ENCODE peak calls at places on chromosomes 4 and X, in ten cellular contexts. Y is tibial artery, R is cardiac muscle cell, S is A549, L is neuronal stem cell, Z is pancreas, M is SK-N-SH, B is thoracic aorta, H is kidney, X is HCT116. D is an unnamed sample.
A peak's percentile ranks its signal among the peaks of the same experiment; 100 is the strongest.

GRCh38 chrX:11196476-11196875 is 85.3 kb downstream of the HCCS start:
- DNase-seq in Y (no peak), R (no peak), S (no peak), L (no peak), Z (no peak), M (no peak), B (no peak), H (no peak), X (no peak), D (no peak)

GRCh38 chr4:41957634-41958033 is 22.4 kb downstream of the TMEM33 start:
- DNase-seq in Y (no peak), R (peak; percentile 24), S (peak; percentile 35), L (peak; percentile 9), Z (no peak), M (peak; percentile 41), B (no peak), H (no peak), X (peak; percentile 24), D (no peak)

GRCh38 chr4:162274354-162274753 is 110.6 kb upstream of the FSTL5 start:
- DNase-seq in Y (peak; percentile 49), R (no peak), S (no peak), L (no peak), Z (no peak), M (no peak), B (no peak), H (no peak), X (no peak), D (no peak)

GRCh38 chrX:32874839-32875238 is 336.5 kb downstream of the DMD start:
- DNase-seq in Y (no peak), R (no peak), S (no peak), L (no peak), Z (no peak), M (no peak), B (no peak), H (no peak), X (no peak), D (no peak)

GRCh38 chrX:113558576-113558975 is 717.9 kb upstream of the AMOT start:
- DNase-seq in Y (no peak), R (no peak), S (no peak), L (no peak), Z (no peak), M (no peak), B (no peak), H (no peak), X (no peak), D (no peak)

GRCh38 chr4:85603437-85604336 is 128.7 kb downstream of the ARHGAP24 start:
- DNase-seq in Y (no peak), R (peak; percentile 88), S (no peak), L (no peak), Z (no peak), M (peak; percentile 43), B (no peak), H (no peak), X (no peak), D (peak; percentile 14)

GRCh38 chr4:123298798-123299197 is 97.8 kb upstream of the SPRY1 start:
- DNase-seq in Y (no peak), R (no peak), S (no peak), L (no peak), Z (no peak), M (no peak), B (no peak), H (no peak), X (no peak), D (no peak)

GRCh38 chr4:16140520-16141249 is 56.9 kb upstream of the PROM1 start:
- DNase-seq in Y (no peak), R (peak; percentile 96), S (peak; percentile 32), L (no peak), Z (no peak), M (no peak), B (peak; percentile 19), H (no peak), X (peak; percentile 75), D (no peak)

GRCh38 chr4:153345011-153345981 is 808 bp downstream of the MND1 start:
- DNase-seq in Y (peak; percentile 23), R (peak; percentile 69), S (peak; percentile 57), L (peak; percentile 70), Z (no peak), M (peak; percentile 74), B (no peak), H (no peak), X (peak; percentile 21), D (peak; percentile 40)

GRCh38 chr4:153341575-153342090 is 2.9 kb upstream of the MND1 start:
- DNase-seq in Y (no peak), R (peak; percentile 49), S (peak; percentile 23), L (no peak), Z (no peak), M (no peak), B (no peak), H (no peak), X (peak; percentile 35), D (no peak)

GRCh38 chr4:153346031-153346430 is 1.5 kb downstream of the MND1 start:
- DNase-seq in Y (no peak), R (no peak), S (no peak), L (no peak), Z (no peak), M (no peak), B (no peak), H (no peak), X (no peak), D (no peak)

GRCh38 chr4:153344131-153345010 is at the start of gene MND1:
- DNase-seq in Y (peak; percentile 81), R (peak; percentile 83), S (peak; percentile 80), L (peak; percentile 92), Z (peak; percentile 85), M (peak; percentile 96), B (peak; percentile 31), H (peak; percentile 95), X (peak; percentile 68), D (peak; percentile 93)

DNA sequence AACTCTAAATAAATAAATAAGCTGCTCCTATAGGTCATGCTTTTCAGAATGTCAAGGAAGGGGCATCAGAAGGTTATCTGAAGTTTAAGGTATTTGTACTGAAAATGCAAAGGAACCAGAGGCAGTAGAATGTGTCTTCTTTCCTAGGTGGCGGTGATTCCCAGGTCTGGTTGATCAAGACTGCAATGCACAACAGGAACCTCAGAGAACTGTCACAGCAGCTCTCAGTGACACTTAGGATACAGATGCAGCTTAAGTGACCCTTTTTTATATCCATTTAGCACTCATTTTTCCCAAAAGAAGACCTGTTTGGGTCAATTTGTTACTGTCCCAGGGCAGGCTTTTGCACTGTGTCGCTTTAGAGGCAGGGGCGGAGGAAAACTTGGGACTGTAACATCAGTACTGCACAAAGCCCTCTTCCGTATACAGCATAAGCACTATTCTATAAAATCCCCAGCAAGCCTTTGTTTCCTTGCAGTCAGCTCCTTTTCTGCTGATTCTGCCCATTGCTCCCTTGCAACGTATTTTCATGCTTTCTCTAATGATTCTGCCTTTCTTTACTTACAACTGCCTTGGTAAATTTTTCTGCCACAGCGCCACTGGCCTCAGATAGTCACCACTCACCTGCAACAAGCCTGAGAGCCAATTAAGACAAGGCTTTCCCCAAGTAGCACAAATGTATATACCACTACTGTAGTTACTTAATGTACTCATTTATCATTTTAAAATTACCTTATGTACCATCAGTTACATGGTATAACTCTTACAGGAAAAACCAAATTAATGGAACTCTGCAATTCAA is 1.5 kb upstream of the MND1 start:
- DNase-seq in Y (no peak), R (no peak), S (no peak), L (no peak), Z (no peak), M (no peak), B (no peak), H (no peak), X (no peak), D (no peak)
- H3K4me3 ChIP-seq in Y (no peak overlapping the region), R (no peak overlapping the region), S (no peak overlapping the region), L (no peak overlapping the region), Z (no peak overlapping the region), M (no peak overlapping the region), B (no peak overlapping the region), H (no peak overlapping the region), X (no peak overlapping the region), D (no peak overlapping the region)

DNA sequence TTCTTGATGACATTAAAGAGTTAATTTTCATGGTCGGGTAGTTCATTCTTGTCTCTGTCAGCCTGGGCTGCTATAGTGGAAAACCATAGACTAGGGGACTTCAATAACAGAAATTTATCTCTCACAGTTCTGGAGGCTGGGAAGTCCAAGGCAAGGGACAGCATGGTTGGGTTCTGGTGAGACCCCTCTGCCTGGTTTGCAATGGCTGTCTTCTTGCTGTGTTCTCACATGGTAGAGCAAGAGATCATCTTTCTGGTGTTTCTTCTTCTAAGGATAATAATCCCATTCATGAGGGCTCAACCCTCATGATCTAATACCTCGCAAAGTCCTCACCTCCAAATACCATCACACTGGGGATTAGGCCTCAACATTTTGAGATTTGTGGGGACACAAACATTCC is 50.1 kb downstream of the RHOH start:
- DNase-seq in Y (no peak), R (no peak), S (no peak), L (no peak), Z (no peak), M (no peak), B (no peak), H (no peak), X (no peak), D (no peak)
- H3K4me1 ChIP-seq in Y (no peaks in the 10 kb centered on the region), R (no peaks in the 10 kb centered on the region), S (peaks cover 14% of the 10 kb centered on the region), L (peaks cover 7% of the 10 kb centered on the region), Z (no peaks in the 10 kb centered on the region), M (no peaks in the 10 kb centered on the region), B (no peaks in the 10 kb centered on the region), H (no peaks in the 10 kb centered on the region), X (peaks cover 47% of the 10 kb centered on the region), D (no peaks in the 10 kb centered on the region)

GRCh38 chr4:184410748-184411147 is 63.6 kb downstream of the IRF2 start:
- DNase-seq in Y (no peak), R (no peak), S (no peak), L (no peak), Z (no peak), M (no peak), B (no peak), H (no peak), X (no peak), D (no peak)

GRCh38 chr4:184409911-184410692 is 64.2 kb downstream of the IRF2 start:
- DNase-seq in Y (no peak), R (no peak), S (no peak), L (no peak), Z (no peak), M (no peak), B (no peak), H (no peak), X (no peak), D (no peak)

GRCh38 chr4:184408021-184408710 is 66.2 kb downstream of the IRF2 start:
- DNase-seq in Y (no peak), R (peak; percentile 64), S (no peak), L (no peak), Z (no peak), M (no peak), B (no peak), H (no peak), X (no peak), D (no peak)

GRCh38 chr4:184408711-184409081 is 65.7 kb downstream of the IRF2 start:
- DNase-seq in Y (no peak), R (no peak), S (no peak), L (no peak), Z (no peak), M (no peak), B (no peak), H (no peak), X (no peak), D (no peak)

GRCh38 chr4:184409502-184409901 is 64.8 kb downstream of the IRF2 start:
- DNase-seq in Y (no peak), R (no peak), S (no peak), L (no peak), Z (no peak), M (no peak), B (no peak), H (no peak), X (no peak), D (no peak)
- H3K4me3 ChIP-seq in Y (no peak overlapping the region), R (no peak overlapping the region), S (no peak overlapping the region), L (no peak overlapping the region), Z (no peak overlapping the region), M (no peak overlapping the region), B (no peak overlapping the region), H (no peak overlapping the region), X (no peak overlapping the region), D (no peak overlapping the region)

GRCh38 chr4:87045659-87046058 is 110.8 kb downstream of the AFF1 start:
- DNase-seq in Y (no peak), R (no peak), S (no peak), L (no peak), Z (no peak), M (no peak), B (no peak), H (no peak), X (no peak), D (no peak)
- H3K4me1 ChIP-seq in Y (peaks cover 86% of the 10 kb centered on the region), R (peaks cover 51% of the 10 kb centered on the region), S (peaks cover 18% of the 10 kb centered on the region), L (peaks cover 29% of the 10 kb centered on the region), Z (peaks cover 17% of the 10 kb centered on the region), M (peaks cover 14% of the 10 kb centered on the region), B (peaks cover 37% of the 10 kb centered on the region), H (peaks cover 41% of the 10 kb centered on the region), X (peaks cover 8% of the 10 kb centered on the region), D (peaks cover 31% of the 10 kb centered on the region)